ENCODE peak calls at places on chromosome 7, in five cellular contexts. K is putamen; Q is stimulated activated CD8-positive, alpha-beta memory T cell treated with anti-CD3 and anti-CD28 coated beads, Interleukin-12 subunit alpha, Interleukin-12 subunit beta, amount 100 ng/mL, for 4 hours; E is NCI-H460; Z is Ammon's horn. N is an unnamed sample.

GRCh38 chr7:5622286-5622685 is 159.2 kb downstream of the RNF216 start:
- DNase-seq in K (no peak), Q (no peak), E (no peak), Z (no peak), N (no peak)

GRCh38 chr7:141074162-141074989 is 512 bp downstream of the TMEM178B start:
- DNase-seq in K (no peak), Q (no peak), E (no peak), Z (peak), N (peak)

GRCh38 chr7:126449621-126450268 is 803.0 kb downstream of the GRM8 start:
- DNase-seq in K (no peak), Q (no peak), E (no peak), Z (no peak), N (no peak)

GRCh38 chr7:82105463-82105862 is 335.6 kb upstream of the HGF start:
- DNase-seq in K (no peak), Q (no peak), E (peak), Z (no peak), N (no peak)

GRCh38 chr7:105673367-105674188 is 92.3 kb upstream of the EFCAB10 start:
- DNase-seq in K (no peak), Q (no peak), E (no peak), Z (no peak), N (peak)

GRCh38 chr7:43834463-43835251 is 34.7 kb downstream of the MRPS24 start:
- DNase-seq in K (no peak), Q (peak), E (no peak), Z (no peak), N (no peak)

GRCh38 chr7:24508301-24508700 is 65.0 kb upstream of the PALS2 start:
- DNase-seq in K (no peak), Q (no peak), E (no peak), Z (no peak), N (no peak)

GRCh38 chr7:30084195-30084594 is 50.6 kb upstream of the MTURN start:
- DNase-seq in K (no peak), Q (no peak), E (no peak), Z (no peak), N (no peak)

GRCh38 chr7:41891967-41892755 is 189.3 kb upstream of the INHBA start:
- DNase-seq in K (no peak), Q (no peak), E (no peak), Z (no peak), N (no peak)

GRCh38 chr7:140287988-140288387 is 110.3 kb downstream of the SLC37A3 start:
- DNase-seq in K (no peak), Q (no peak), E (no peak), Z (no peak), N (no peak)

GRCh38 chr7:139118234-139118802 is 8.8 kb upstream of the ZC3HAV1 start:
- DNase-seq in K (no peak), Q (no peak), E (peak), Z (no peak), N (no peak)

GRCh38 chr7:152016947-152017346 is 8.5 kb upstream of the GALNT11 start:
- DNase-seq in K (no peak), Q (no peak), E (no peak), Z (no peak), N (no peak)

GRCh38 chr7:158366346-158366745 is 221.3 kb downstream of the PTPRN2 start:
- DNase-seq in K (no peak), Q (no peak), E (no peak), Z (peak), N (no peak)

GRCh38 chr7:138456220-138456619 is 3.8 kb upstream of the TRIM24 start:
- DNase-seq in K (no peak), Q (no peak), E (no peak), Z (no peak), N (no peak)

GRCh38 chr7:49670991-49671390 is 102.4 kb upstream of the VWC2 start:
- DNase-seq in K (no peak), Q (no peak), E (no peak), Z (no peak), N (no peak)

GRCh38 chr7:142807855-142808460 is 37.2 kb downstream of the PRSS2 start:
- DNase-seq in K (no peak), Q (no peak), E (no peak), Z (no peak), N (no peak)

GRCh38 chr7:30674420-30674819 is 7.8 kb downstream of the CRHR2 start:
- DNase-seq in K (no peak), Q (no peak), E (no peak), Z (no peak), N (no peak)

N was measured in upper lobe of left lung.